ENCODE peak calls at places on chromosomes 2 and 18, in eight cellular contexts. Y, D, Q, K, E, X, I and H are unnamed samples.
A peak's percentile ranks its signal among the peaks of the same experiment; 100 is the strongest.

GRCh38 chr18:79926306-79926705 is 25.1 kb downstream of the SLC66A2 start:
- DNase-seq in I (no peak), Y (no peak), X (no peak), K (no peak), D (peak; percentile 5), Q (no peak), E (no peak), H (no peak)

GRCh38 chr2:98311771-98312545 is 34.3 kb upstream of the CNGA3 start:
- DNase-seq in I (no peak), D (no peak), E (peak; percentile 16), Q (no peak), K (no peak), X (no peak), Y (no peak), H (no peak)

GRCh38 chr2:232330068-232330999 is 48.2 kb upstream of the ALPP start:
- DNase-seq in Q (no peak), Y (no peak), D (no peak), K (no peak), E (no peak), I (no peak), X (no peak), H (no peak)

GRCh38 chr2:220756653-220757052 is 815.5 kb downstream of the EPHA4 start:
- DNase-seq in I (no peak), Q (no peak), D (no peak), X (no peak), E (no peak), K (no peak), Y (no peak), H (no peak)

GRCh38 chr18:55735199-55735855 is 147.3 kb upstream of the TCF4 start:
- DNase-seq in Q (no peak), Y (no peak), D (no peak), I (no peak), K (no peak), X (no peak), E (no peak), H (no peak)

GRCh38 chr2:236088368-236089057 is 79.7 kb downstream of the GBX2 start:
- DNase-seq in D (no peak), X (no peak), Y (no peak), K (no peak), E (no peak), I (no peak), Q (no peak), H (no peak)

GRCh38 chr2:190804182-190804795 is 76.3 kb upstream of the GLS start:
- DNase-seq in D (no peak), X (no peak), K (no peak), Q (no peak), E (no peak), I (no peak), Y (no peak), H (no peak)

GRCh38 chr2:26438526-26438925 is 36.8 kb downstream of the DRC1 start:
- DNase-seq in Y (no peak), X (no peak), I (no peak), Q (no peak), D (no peak), K (no peak), E (no peak), H (no peak)

GRCh38 chr2:120929829-120930228 is 194.2 kb downstream of the GLI2 start:
- DNase-seq in K (no peak), X (no peak), E (no peak), I (no peak), D (no peak), Y (no peak), Q (no peak), H (no peak)

GRCh38 chr2:10221976-10222870 is 80.5 kb upstream of the HPCAL1 start:
- DNase-seq in Y (no peak), X (no peak), I (no peak), E (no peak), Q (no peak), K (no peak), D (no peak), H (no peak)

GRCh38 chr18:22471546-22472131 is 53.9 kb upstream of the CTAGE1 start:
- DNase-seq in E (no peak), Q (no peak), I (no peak), X (peak; percentile 63), K (peak; percentile 89), Y (no peak), D (peak; percentile 91), H (peak; percentile 17)

GRCh38 chr18:79657342-79657996 is 22.1 kb upstream of the CTDP1 start:
- DNase-seq in Q (no peak), D (no peak), K (no peak), Y (no peak), I (no peak), X (no peak), E (no peak), H (no peak)

GRCh38 chr2:19733951-19734425 is 167.8 kb downstream of the TTC32 start:
- DNase-seq in Y (no peak), E (no peak), D (peak; percentile 28), X (no peak), I (no peak), K (no peak), Q (no peak), H (peak; percentile 15)

GRCh38 chr2:207042155-207042554 is 102.8 kb downstream of the CPO start:
- DNase-seq in K (no peak), E (no peak), Y (no peak), X (no peak), I (no peak), D (no peak), Q (no peak), H (no peak)

GRCh38 chr2:45008296-45009129 is 739 bp downstream of the SIX2 start:
- DNase-seq in D (no peak), Q (no peak), K (no peak), E (peak; percentile 28), Y (no peak), X (peak; percentile 55), I (no peak), H (no peak)

GRCh38 chr18:1408331-1408835 is 503.7 kb downstream of the ADCYAP1 start:
- DNase-seq in Y (no peak), Q (no peak), K (no peak), D (no peak), X (no peak), I (no peak), E (no peak), H (no peak)

GRCh38 chr2:85216051-85216431 is 82.8 kb downstream of the TCF7L1 start:
- DNase-seq in Q (no peak), E (no peak), D (no peak), Y (no peak), I (no peak), K (no peak), X (no peak), H (no peak)

GRCh38 chr2:183248866-183249567 is 124.8 kb downstream of the NUP35 start:
- DNase-seq in I (no peak), E (no peak), X (no peak), Q (no peak), D (no peak), K (no peak), Y (no peak), H (no peak)

GRCh38 chr2:105129722-105130232 is 91.9 kb downstream of the MRPS9 start:
- DNase-seq in K (no peak), D (no peak), Q (no peak), I (no peak), Y (no peak), E (no peak), X (no peak), H (no peak)

GRCh38 chr2:159683804-159684203 is 28.5 kb upstream of the MARCHF7 start:
- DNase-seq in K (no peak), Y (no peak), E (no peak), X (no peak), D (no peak), Q (no peak), I (no peak), H (no peak)

GRCh38 chr18:47422524-47422923 is 171.1 kb upstream of the SKOR2 start:
- DNase-seq in K (no peak), E (no peak), Y (no peak), Q (no peak), X (no peak), D (no peak), I (no peak), H (no peak)

GRCh38 chr2:58970365-58970764 is 729.2 kb upstream of the FANCL start:
- DNase-seq in Y (no peak), K (no peak), X (no peak), D (no peak), Q (no peak), I (no peak), E (no peak), H (no peak)